ENCODE peak calls at places on chromosomes 16 and 17, in eight cellular contexts. C is prostate gland, X is hepatocyte, W is colonic mucosa, I is GM06990, N is A549, L is lower lobe of right lung, Y is heart left ventricle. T is an unnamed sample.
A peak's percentile ranks its signal among the peaks of the same experiment; 100 is the strongest.

GRCh38 chr17:83099570-83100181 is 20.3 kb downstream of the METRNL start:
- DNase-seq in C (no peak), X (peak; percentile 75), W (no peak), I (no peak), N (no peak), L (no peak), Y (no peak), T (peak; percentile 85)

GRCh38 chr17:79589669-79590270 is 21.1 kb downstream of the RBFOX3 start:
- DNase-seq in C (no peak), X (no peak), W (no peak), I (no peak), N (no peak), L (no peak), Y (no peak), T (no peak)

GRCh38 chr17:422196-422930 is 69.8 kb upstream of the RPH3AL start:
- DNase-seq in C (no peak), X (no peak), W (no peak), I (no peak), N (no peak), L (no peak), Y (peak; percentile 31), T (peak; percentile 61)

GRCh38 chr16:27784351-27785306 is 234.7 kb downstream of the KATNIP start:
- DNase-seq in C (no peak), X (no peak), W (no peak), I (no peak), N (no peak), L (no peak), Y (no peak), T (peak; percentile 63)

GRCh38 chr16:35011-35775 is 18.2 kb downstream of the POLR3K start:
- DNase-seq in C (no peak), X (no peak), W (no peak), I (peak; percentile 40), N (no peak), L (peak; percentile 63), Y (peak; percentile 53), T (no peak)

GRCh38 chr17:45431531-45432404 is 902 bp downstream of the ARHGAP27 start:
- DNase-seq in C (peak; percentile 91), X (peak; percentile 90), W (peak; percentile 96), I (peak; percentile 84), N (peak; percentile 98), L (peak; percentile 97), Y (peak; percentile 88), T (peak; percentile 99)

GRCh38 chr17:412211-413015 is 59.8 kb upstream of the RPH3AL start:
- DNase-seq in C (peak; percentile 37), X (peak; percentile 78), W (peak; percentile 61), I (no peak), N (peak; percentile 63), L (no peak), Y (no peak), T (peak; percentile 79)

GRCh38 chr17:47852113-47852949 is 1.4 kb upstream of the SP6 start:
- DNase-seq in C (no peak), X (no peak), W (no peak), I (no peak), N (no peak), L (no peak), Y (no peak), T (no peak)

GRCh38 chr17:11855306-11855705 is 142.0 kb downstream of the ZNF18 start:
- DNase-seq in C (no peak), X (no peak), W (no peak), I (no peak), N (no peak), L (no peak), Y (no peak), T (no peak)

GRCh38 chr17:43645765-43646481 is 15.8 kb downstream of the MEOX1 start:
- DNase-seq in C (no peak), X (peak; percentile 71), W (peak; percentile 36), I (no peak), N (no peak), L (peak; percentile 77), Y (peak; percentile 90), T (peak; percentile 94)

GRCh38 chr17:17959520-17960361 is 12.5 kb downstream of the TOM1L2 start:
- DNase-seq in C (no peak), X (no peak), W (no peak), I (peak; percentile 33), N (peak; percentile 33), L (no peak), Y (no peak), T (no peak)

GRCh38 chr17:47745037-47745380 is 12.0 kb downstream of the TBX21 start:
- DNase-seq in C (no peak), X (no peak), W (no peak), I (no peak), N (no peak), L (no peak), Y (no peak), T (peak; percentile 68)

GRCh38 chr17:83079766-83080616 is 582 bp downstream of the METRNL start:
- DNase-seq in C (no peak), X (peak; percentile 60), W (no peak), I (no peak), N (peak; percentile 42), L (no peak), Y (no peak), T (peak; percentile 88)

GRCh38 chr17:8832711-8833352 is 33.7 kb upstream of the MFSD6L start:
- DNase-seq in C (no peak), X (peak; percentile 32), W (peak; percentile 47), I (peak; percentile 37), N (no peak), L (peak; percentile 57), Y (peak; percentile 70), T (peak; percentile 93)

GRCh38 chr17:82101767-82102679 is 4.0 kb upstream of the FASN start:
- DNase-seq in C (no peak), X (no peak), W (no peak), I (no peak), N (no peak), L (no peak), Y (no peak), T (no peak)

GRCh38 chr16:3007957-3008748 is 4.6 kb upstream of the CLDN9 start:
- DNase-seq in C (no peak), X (peak; percentile 76), W (no peak), I (no peak), N (no peak), L (peak; percentile 75), Y (no peak), T (peak; percentile 92)

GRCh38 chr16:69089091-69089912 is 16.2 kb upstream of the HAS3 start:
- DNase-seq in C (no peak), X (peak; percentile 62), W (no peak), I (no peak), N (no peak), L (peak; percentile 51), Y (peak; percentile 54), T (peak; percentile 63)

GRCh38 chr17:10261098-10261497 is 62.7 kb upstream of the GAS7 start:
- DNase-seq in C (no peak), X (no peak), W (no peak), I (no peak), N (no peak), L (no peak), Y (no peak), T (no peak)

GRCh38 chr17:4937553-4937952 is 2.3 kb downstream of the SLC25A11 start:
- DNase-seq in C (no peak), X (no peak), W (no peak), I (no peak), N (no peak), L (no peak), Y (peak; percentile 40), T (no peak)

GRCh38 chr17:1865252-1866037 is 35.6 kb downstream of the RPA1 start:
- DNase-seq in C (peak; percentile 23), X (peak; percentile 49), W (peak; percentile 63), I (no peak), N (peak; percentile 72), L (peak; percentile 57), Y (no peak), T (peak; percentile 78)

GRCh38 chr16:82135844-82136243 is 34.2 kb downstream of the MPHOSPH6 start:
- DNase-seq in C (no peak), X (peak; percentile 28), W (no peak), I (no peak), N (no peak), L (no peak), Y (no peak), T (no peak)

DNA sequence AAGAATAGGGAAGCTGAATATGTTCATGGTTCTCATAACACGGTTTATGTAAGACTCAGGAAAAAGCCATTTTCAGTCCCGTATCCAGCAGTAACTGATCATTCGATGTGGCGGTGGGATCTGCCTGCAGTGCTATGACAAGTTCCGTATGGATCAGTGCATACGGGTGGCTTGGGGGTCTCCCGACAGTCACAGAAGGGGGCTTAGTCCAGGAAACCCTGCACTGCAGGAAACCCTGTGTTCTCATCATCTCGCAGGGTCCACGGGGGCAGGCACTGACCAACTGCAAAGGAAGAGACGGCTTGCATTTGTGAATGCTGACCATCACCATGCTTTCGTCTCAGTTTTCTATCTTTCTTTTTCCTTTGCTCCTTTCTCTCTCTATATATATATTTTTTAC is 7.7 kb downstream of the MTHFSD start:
- DNase-seq in C (no peak), X (no peak), W (no peak), I (no peak), N (no peak), L (no peak), Y (no peak), T (no peak)
- H3K4me3 ChIP-seq in C (no peak overlapping the region), X (no peak overlapping the region), W (no peak overlapping the region), I (no peak overlapping the region), N (no peak overlapping the region), L (no peak overlapping the region), Y (no peak overlapping the region), T (no peak overlapping the region)

DNA sequence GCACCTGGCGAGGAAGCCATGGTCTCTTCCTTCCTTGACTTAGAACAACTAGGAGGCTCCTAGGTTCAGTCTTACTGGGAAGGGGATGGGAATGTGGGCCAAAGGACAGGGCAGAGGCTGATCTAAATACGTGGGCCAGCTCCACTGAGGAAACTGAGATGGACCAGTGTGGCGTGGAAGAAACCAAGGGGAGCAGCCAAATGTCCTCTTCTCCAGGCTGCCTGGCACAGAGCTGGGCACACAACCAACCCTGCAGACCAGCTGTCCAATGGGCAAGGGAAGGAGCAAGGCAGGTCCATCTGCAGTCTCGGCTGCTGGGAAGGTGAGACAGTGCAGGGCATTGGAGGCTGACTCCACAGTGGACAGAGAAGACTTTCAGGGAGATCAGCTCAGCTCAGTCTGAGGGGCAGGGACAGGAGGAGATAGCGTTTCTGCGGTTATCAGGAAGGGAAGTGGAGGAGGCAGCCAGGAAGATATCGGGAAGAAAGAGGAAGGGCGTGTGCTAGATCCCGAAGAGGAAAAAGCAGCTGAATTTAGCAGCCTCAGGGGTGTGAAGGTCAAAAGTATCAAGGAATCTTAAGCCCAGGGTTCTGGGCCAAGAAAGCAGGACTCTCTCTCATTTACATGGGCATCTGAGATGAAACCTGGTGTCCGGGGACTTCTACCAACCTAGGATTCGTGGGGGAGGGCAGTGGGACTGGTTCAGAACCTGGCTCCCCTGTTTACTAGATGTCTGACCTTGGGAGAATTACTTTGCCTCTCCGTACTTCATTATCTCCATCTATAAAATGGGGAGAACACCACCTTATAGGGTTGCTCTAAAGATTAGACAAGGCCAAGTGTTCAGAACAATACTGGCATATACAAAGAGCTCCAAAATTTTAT is 1.8 kb downstream of the KIFC3 start:
- DNase-seq in C (no peak), X (no peak), W (no peak), I (no peak), N (no peak), L (peak; percentile 41), Y (peak; percentile 47), T (peak; percentile 13)
- H3K4me3 ChIP-seq in C (no peak overlapping the region), X (no peak overlapping the region), W (no peak overlapping the region), I (no peak overlapping the region), N (peak overlapping the region; percentile 53), L (peak overlapping the region; percentile 71), Y (peak overlapping the region; percentile 58), T (no peak overlapping the region)

GRCh38 chr16:54657709-54658102 is 273.0 kb upstream of the IRX5 start:
- DNase-seq in C (peak; percentile 46), X (no peak), W (no peak), I (no peak), N (no peak), L (no peak), Y (no peak), T (no peak)
- H3K4me3 ChIP-seq in C (no peak overlapping the region), X (no peak overlapping the region), W (no peak overlapping the region), I (no peak overlapping the region), N (no peak overlapping the region), L (no peak overlapping the region), Y (no peak overlapping the region), T (no peak overlapping the region)

GRCh38 chr16:84499638-84500037 is 4.8 kb downstream of the MEAK7 start:
- DNase-seq in C (no peak), X (no peak), W (no peak), I (no peak), N (no peak), L (no peak), Y (no peak), T (no peak)
- H3K4me3 ChIP-seq in C (no peak overlapping the region), X (no peak overlapping the region), W (no peak overlapping the region), I (no peak overlapping the region), N (no peak overlapping the region), L (no peak overlapping the region), Y (no peak overlapping the region), T (no peak overlapping the region)

T was measured in H7.